ENCODE peak calls at places on chromosomes 6 and 20, in nine cellular contexts. E is hepatocyte, R is Calu3, N is pancreas, X is body of pancreas, G is choroid plexus epithelial cell, V is tibial nerve, W is astrocyte of the spinal cord, H is neural crest cell. L is an unnamed sample.

GRCh38 chr6:92589970-92590369 is 829.4 kb downstream of the EPHA7 start:
- DNase-seq in E (peak), R (no peak), N (no peak), X (no peak), G (peak), V (no peak), W (peak), H (no peak), L (no peak)

GRCh38 chr20:62364911-62365736 is 2.0 kb downstream of the LAMA5 start:
- DNase-seq in E (peak), R (peak), N (peak), X (peak), G (no peak), V (no peak), W (no peak), H (no peak), L (no peak)

GRCh38 chr6:158517038-158517437 is 42.9 kb upstream of the TMEM181 start:
- DNase-seq in E (no peak), R (no peak), N (no peak), X (no peak), G (no peak), V (no peak), W (no peak), H (no peak), L (no peak)

GRCh38 chr6:36984581-36985383 is 1.2 kb downstream of the MTCH1 start:
- DNase-seq in E (peak), R (peak), N (peak), X (peak), G (peak), V (no peak), W (peak), H (peak), L (no peak)

GRCh38 chr6:46393161-46393939 is 97.9 kb downstream of the RCAN2 start:
- DNase-seq in E (no peak), R (no peak), N (peak), X (peak), G (no peak), V (no peak), W (no peak), H (no peak), L (no peak)

GRCh38 chr6:35583893-35584688 is 71.4 kb upstream of the TULP1 start:
- DNase-seq in E (peak), R (peak), N (peak), X (peak), G (peak), V (no peak), W (peak), H (peak), L (peak)

GRCh38 chr6:105015482-105015881 is 58.6 kb downstream of the LIN28B start:
- DNase-seq in E (no peak), R (no peak), N (no peak), X (no peak), G (peak), V (no peak), W (peak), H (no peak), L (no peak)

GRCh38 chr6:38638941-38639497 is 710 bp downstream of the BTBD9 start:
- DNase-seq in E (peak), R (peak), N (no peak), X (peak), G (peak), V (no peak), W (peak), H (no peak), L (no peak)

GRCh38 chr6:26536571-26537159 is 1.5 kb upstream of the HMGN4 start:
- DNase-seq in E (peak), R (no peak), N (no peak), X (peak), G (peak), V (no peak), W (peak), H (no peak), L (peak)

GRCh38 chr20:57685134-57685851 is 24.5 kb downstream of the PMEPA1 start:
- DNase-seq in E (no peak), R (no peak), N (no peak), X (no peak), G (no peak), V (no peak), W (peak), H (no peak), L (no peak)

GRCh38 chr20:36482044-36482473 is 59.3 kb upstream of the MYL9 start:
- DNase-seq in E (no peak), R (no peak), N (no peak), X (peak), G (no peak), V (no peak), W (no peak), H (no peak), L (no peak)

GRCh38 chr6:115896538-115897129 is 164.1 kb downstream of the FRK start:
- DNase-seq in E (peak), R (peak), N (no peak), X (peak), G (peak), V (no peak), W (peak), H (peak), L (no peak)

GRCh38 chr20:3166338-3166912 is 6.8 kb upstream of the FASTKD5 start:
- DNase-seq in E (no peak), R (no peak), N (no peak), X (no peak), G (no peak), V (no peak), W (no peak), H (no peak), L (no peak)

GRCh38 chr6:129575378-129576118 is 134.4 kb downstream of the ARHGAP18 start:
- DNase-seq in E (peak), R (peak), N (no peak), X (peak), G (peak), V (no peak), W (peak), H (no peak), L (no peak)

GRCh38 chr6:56864171-56864616 is 90.7 kb upstream of the BEND6 start:
- DNase-seq in E (peak), R (no peak), N (no peak), X (no peak), G (peak), V (no peak), W (peak), H (no peak), L (no peak)

GRCh38 chr20:19785886-19786285 is 27.8 kb downstream of the RIN2 start:
- DNase-seq in E (no peak), R (no peak), N (no peak), X (no peak), G (peak), V (no peak), W (no peak), H (no peak), L (no peak)

GRCh38 chr6:139030539-139030938 is 2.0 kb downstream of the ABRACL start:
- DNase-seq in E (no peak), R (no peak), N (no peak), X (peak), G (no peak), V (no peak), W (no peak), H (no peak), L (no peak)

GRCh38 chr6:11324453-11325023 is 92.1 kb upstream of the NEDD9 start:
- DNase-seq in E (no peak), R (no peak), N (no peak), X (no peak), G (peak), V (no peak), W (no peak), H (no peak), L (no peak)

GRCh38 chr6:106128981-106129761 is 43.0 kb downstream of the PRDM1 start:
- DNase-seq in E (peak), R (peak), N (no peak), X (no peak), G (peak), V (no peak), W (peak), H (no peak), L (no peak)

GRCh38 chr20:51036226-51036625 is 13.3 kb upstream of the KCNG1 start:
- DNase-seq in E (no peak), R (no peak), N (no peak), X (no peak), G (no peak), V (no peak), W (no peak), H (no peak), L (no peak)

GRCh38 chr6:15296735-15297134 is 50.9 kb downstream of the JARID2 start:
- DNase-seq in E (no peak), R (no peak), N (no peak), X (no peak), G (no peak), V (no peak), W (no peak), H (no peak), L (no peak)

GRCh38 chr6:111793711-111794111 is 79.5 kb downstream of the FYN start:
- DNase-seq in E (no peak), R (no peak), N (no peak), X (no peak), G (no peak), V (no peak), W (no peak), H (no peak), L (no peak)

GRCh38 chr6:11172501-11173337 is 59.7 kb downstream of the NEDD9 start:
- DNase-seq in E (peak), R (peak), N (peak), X (peak), G (peak), V (peak), W (peak), H (peak), L (peak)

GRCh38 chr20:44706371-44707258 is 8.6 kb upstream of the CCN5 start:
- DNase-seq in E (no peak), R (no peak), N (no peak), X (peak), G (no peak), V (peak), W (no peak), H (no peak), L (no peak)

GRCh38 chr6:33177552-33178446 is 14.5 kb downstream of the COL11A2 start:
- DNase-seq in E (no peak), R (no peak), N (no peak), X (no peak), G (no peak), V (no peak), W (no peak), H (no peak), L (no peak)

GRCh38 chr6:51466427-51466826 is 621.0 kb downstream of the PKHD1 start:
- DNase-seq in E (no peak), R (no peak), N (no peak), X (no peak), G (no peak), V (no peak), W (no peak), H (no peak), L (no peak)

GRCh38 chr6:121201108-121201507 is 133.2 kb downstream of the TBC1D32 start:
- DNase-seq in E (no peak), R (no peak), N (no peak), X (no peak), G (peak), V (no peak), W (no peak), H (no peak), L (no peak)

GRCh38 chr6:41477572-41477971 is 68.6 kb upstream of the FOXP4 start:
- DNase-seq in E (no peak), R (no peak), N (no peak), X (no peak), G (no peak), V (no peak), W (no peak), H (no peak), L (no peak)

GRCh38 chr20:45450097-45450818 is 19.3 kb upstream of the WFDC2 start:
- DNase-seq in E (peak), R (peak), N (no peak), X (peak), G (peak), V (no peak), W (peak), H (no peak), L (no peak)

GRCh38 chr6:118982256-118982911 is 47.4 kb upstream of the MCM9 start:
- DNase-seq in E (no peak), R (no peak), N (no peak), X (no peak), G (no peak), V (no peak), W (no peak), H (no peak), L (no peak)

GRCh38 chr20:45818239-45818638 is 5.8 kb downstream of the UBE2C start:
- DNase-seq in E (no peak), R (no peak), N (no peak), X (no peak), G (no peak), V (no peak), W (no peak), H (no peak), L (no peak)

GRCh38 chr6:125812394-125813231 is 21.9 kb downstream of the NCOA7 start:
- DNase-seq in E (peak), R (no peak), N (no peak), X (no peak), G (peak), V (no peak), W (peak), H (no peak), L (no peak)

GRCh38 chr20:20664795-20665194 is 47.6 kb downstream of the RALGAPA2 start:
- DNase-seq in E (peak), R (no peak), N (no peak), X (peak), G (peak), V (no peak), W (peak), H (no peak), L (no peak)

GRCh38 chr6:162203287-162203686 is 524.3 kb downstream of the PRKN start:
- DNase-seq in E (no peak), R (no peak), N (no peak), X (no peak), G (no peak), V (no peak), W (no peak), H (no peak), L (no peak)

GRCh38 chr6:52534966-52535390 is 41.9 kb downstream of the TRAM2 start:
- DNase-seq in E (no peak), R (no peak), N (no peak), X (no peak), G (no peak), V (no peak), W (no peak), H (no peak), L (no peak)

GRCh38 chr6:111748247-111748647 is 125.0 kb downstream of the FYN start:
- DNase-seq in E (no peak), R (no peak), N (no peak), X (no peak), G (no peak), V (no peak), W (no peak), H (no peak), L (no peak)

GRCh38 chr6:39849764-39850163 is 57.6 kb downstream of the DAAM2 start:
- DNase-seq in E (no peak), R (no peak), N (no peak), X (no peak), G (peak), V (no peak), W (no peak), H (no peak), L (no peak)

GRCh38 chr20:650954-651353 is 2.0 kb downstream of the SRXN1 start:
- DNase-seq in E (no peak), R (no peak), N (no peak), X (no peak), G (peak), V (no peak), W (no peak), H (no peak), L (no peak)
- TF ChIP-seq CTCF in E (no peak), R (no peak), N (no peak), X (no peak), G (peak), V (no peak), W (peak), H (no peak), L (no peak)

GRCh38 chr6:78867370-78868040 is at the start of gene IRAK1BP1:
- DNase-seq in E (peak), R (peak), N (peak), X (peak), G (peak), V (peak), W (peak), H (peak), L (peak)
- TF ChIP-seq CTCF in E (peak), R (no peak), N (no peak), X (no peak), G (peak), V (no peak), W (no peak), H (peak), L (no peak)

GRCh38 chr20:6698056-6698455 is 69.4 kb upstream of the BMP2 start:
- DNase-seq in E (peak), R (peak), N (no peak), X (peak), G (peak), V (no peak), W (no peak), H (no peak), L (no peak)
- TF ChIP-seq CTCF in E (no peak), R (no peak), N (no peak), X (no peak), G (no peak), V (no peak), W (no peak), H (no peak), L (no peak)

GRCh38 chr20:53748821-53749402 is 155.3 kb upstream of the ZNF217 start:
- DNase-seq in E (peak), R (no peak), N (no peak), X (no peak), G (peak), V (no peak), W (peak), H (no peak), L (no peak)

GRCh38 chr20:53750827-53751393 is 157.3 kb upstream of the ZNF217 start:
- DNase-seq in E (peak), R (no peak), N (no peak), X (no peak), G (peak), V (no peak), W (peak), H (no peak), L (peak)

GRCh38 chr20:53751394-53752368 is 158.0 kb upstream of the ZNF217 start:
- DNase-seq in E (no peak), R (peak), N (no peak), X (no peak), G (no peak), V (no peak), W (no peak), H (no peak), L (no peak)

GRCh38 chr20:53748176-53748575 is 154.5 kb upstream of the ZNF217 start:
- DNase-seq in E (no peak), R (no peak), N (no peak), X (no peak), G (no peak), V (no peak), W (no peak), H (no peak), L (no peak)

DNA sequence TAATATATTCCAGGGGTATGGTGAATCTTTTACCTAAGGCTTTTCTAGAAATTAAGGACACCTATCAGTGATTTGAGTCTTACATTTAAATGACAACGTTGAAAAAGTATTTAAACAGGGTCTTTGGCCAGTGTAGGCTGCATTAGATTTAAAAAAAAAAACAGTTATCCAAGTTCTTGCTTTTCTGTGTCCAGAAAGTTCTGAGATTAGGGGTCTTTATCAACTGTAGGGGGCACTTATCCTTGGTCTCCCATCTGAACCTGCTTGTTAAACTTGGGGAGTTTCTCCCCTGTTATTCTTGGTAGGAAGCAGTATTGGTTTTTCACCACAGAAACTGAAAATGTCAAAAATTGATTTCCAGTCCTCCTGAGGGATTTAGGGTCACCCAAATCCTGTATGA is 155.9 kb upstream of the ZNF217 start:
- DNase-seq in E (no peak), R (no peak), N (no peak), X (no peak), G (no peak), V (no peak), W (no peak), H (no peak), L (no peak)
- TF ChIP-seq CTCF in E (no peak), R (no peak), N (no peak), X (no peak), G (no peak), V (no peak), W (no peak), H (no peak), L (peak)

GRCh38 chr6:126919947-126920346 is 198.5 kb upstream of the RSPO3 start:
- DNase-seq in E (peak), R (no peak), N (no peak), X (peak), G (peak), V (no peak), W (peak), H (no peak), L (no peak)
- TF ChIP-seq CTCF in E (no peak), R (no peak), N (no peak), X (no peak), G (no peak), V (no peak), W (no peak), H (no peak), L (no peak)

GRCh38 chr20:47231382-47232042 is 125.0 kb downstream of the ZMYND8 start:
- DNase-seq in E (no peak), R (no peak), N (no peak), X (no peak), G (peak), V (no peak), W (peak), H (no peak), L (no peak)
- TF ChIP-seq CTCF in E (no peak), R (no peak), N (no peak), X (no peak), G (peak), V (no peak), W (peak), H (no peak), L (no peak)

GRCh38 chr20:6169251-6169650 is 46.4 kb upstream of the FERMT1 start:
- DNase-seq in E (peak), R (no peak), N (no peak), X (no peak), G (peak), V (no peak), W (peak), H (no peak), L (no peak)
- TF ChIP-seq CTCF in E (peak), R (no peak), N (no peak), X (no peak), G (peak), V (no peak), W (peak), H (no peak), L (no peak)